ENCODE peak calls at places on chromosomes 5 and 9, in nine cellular contexts. R, W, B, K, F, J, V, I and N are unnamed samples.
A peak's percentile ranks its signal among the peaks of the same experiment; 100 is the strongest.

GRCh38 chr5:176778921-176779465 is 31.4 kb upstream of the UNC5A start:
- DNase-seq in R (no peak), W (no peak), B (peak; percentile 25), K (no peak), F (no peak), J (no peak), V (no peak), I (no peak), N (no peak)

GRCh38 chr5:123814796-123815479 is 303.0 kb downstream of the CSNK1G3 start:
- DNase-seq in R (peak; percentile 25), W (no peak), B (no peak), K (no peak), F (no peak), J (peak; percentile 16), V (no peak), I (no peak), N (no peak)

GRCh38 chr5:111530298-111530740 is 18.0 kb upstream of the STARD4 start:
- DNase-seq in R (peak; percentile 62), W (peak; percentile 94), B (peak; percentile 79), K (no peak), F (no peak), J (peak; percentile 88), V (peak; percentile 91), I (peak; percentile 14), N (peak; percentile 26)

GRCh38 chr5:141149812-141150211 is at the start of gene PCDHB6:
- DNase-seq in R (peak; percentile 41), W (peak; percentile 28), B (no peak), K (no peak), F (peak; percentile 20), J (peak; percentile 3), V (no peak), I (no peak), N (no peak)

GRCh38 chr9:83511051-83511450 is 27.1 kb downstream of the FRMD3 start:
- DNase-seq in R (peak; percentile 66), W (no peak), B (no peak), K (peak; percentile 12), F (no peak), J (peak; percentile 33), V (no peak), I (no peak), N (no peak)

GRCh38 chr9:89010056-89010455 is 18.8 kb downstream of the S1PR3 start:
- DNase-seq in R (no peak), W (no peak), B (no peak), K (no peak), F (no peak), J (no peak), V (no peak), I (no peak), N (no peak)

GRCh38 chr5:77396017-77396416 is 96.1 kb downstream of the WDR41 start:
- DNase-seq in R (no peak), W (no peak), B (no peak), K (no peak), F (no peak), J (no peak), V (no peak), I (no peak), N (no peak)

GRCh38 chr9:127923771-127924170 is 6.8 kb downstream of the PIP5KL1 start:
- DNase-seq in R (peak; percentile 96), W (no peak), B (no peak), K (peak; percentile 99), F (no peak), J (peak; percentile 81), V (no peak), I (no peak), N (no peak)

GRCh38 chr5:140321796-140322195 is 18.9 kb upstream of the PFDN1 start:
- DNase-seq in R (no peak), W (no peak), B (no peak), K (no peak), F (no peak), J (no peak), V (no peak), I (no peak), N (no peak)

GRCh38 chr9:9556865-9557803 is 1055.7 kb downstream of the PTPRD start:
- DNase-seq in R (no peak), W (no peak), B (no peak), K (no peak), F (no peak), J (no peak), V (no peak), I (no peak), N (no peak)

GRCh38 chr5:172662596-172662995 is 21.5 kb downstream of the NEURL1B start:
- DNase-seq in R (no peak), W (no peak), B (no peak), K (no peak), F (no peak), J (no peak), V (no peak), I (no peak), N (no peak)

GRCh38 chr5:126280820-126281219 is 142.4 kb upstream of the GRAMD2B start:
- DNase-seq in R (no peak), W (no peak), B (no peak), K (no peak), F (no peak), J (no peak), V (no peak), I (no peak), N (peak; percentile 3)

GRCh38 chr5:72878854-72879253 is 62.4 kb downstream of the TNPO1 start:
- DNase-seq in R (no peak), W (no peak), B (no peak), K (no peak), F (no peak), J (no peak), V (no peak), I (no peak), N (no peak)

GRCh38 chr9:4344946-4345345 is 45.1 kb upstream of the GLIS3 start:
- DNase-seq in R (no peak), W (peak; percentile 85), B (no peak), K (no peak), F (no peak), J (no peak), V (no peak), I (no peak), N (no peak)

GRCh38 chr5:90606539-90606938 is 47.9 kb downstream of the ADGRV1 start:
- DNase-seq in R (no peak), W (no peak), B (no peak), K (no peak), F (no peak), J (no peak), V (no peak), I (no peak), N (no peak)

GRCh38 chr5:160469156-160470144 is 47.8 kb downstream of the PTTG1 start:
- DNase-seq in R (no peak), W (no peak), B (no peak), K (no peak), F (no peak), J (no peak), V (no peak), I (no peak), N (no peak)

GRCh38 chr9:125970340-125970739 is 223.2 kb downstream of the PBX3 start:
- DNase-seq in R (no peak), W (no peak), B (no peak), K (no peak), F (no peak), J (no peak), V (no peak), I (no peak), N (no peak)

GRCh38 chr5:168798065-168799023 is 219.2 kb upstream of the PANK3 start:
- DNase-seq in R (no peak), W (peak; percentile 52), B (no peak), K (no peak), F (no peak), J (no peak), V (no peak), I (no peak), N (no peak)

GRCh38 chr5:159021360-159022177 is 78.1 kb downstream of the EBF1 start:
- DNase-seq in R (no peak), W (no peak), B (no peak), K (peak; percentile 63), F (peak; percentile 6), J (peak; percentile 78), V (no peak), I (no peak), N (no peak)

GRCh38 chr9:123678038-123678877 is 251.7 kb downstream of the DENND1A start:
- DNase-seq in R (no peak), W (no peak), B (no peak), K (no peak), F (peak; percentile 60), J (no peak), V (no peak), I (no peak), N (no peak)